ENCODE peak calls at places on chromosome 9, in ten cellular contexts. D is psoas muscle; T is CD8-positive, alpha-beta T cell; Z is prostate gland; U is A673; N is PC-3; S is body of pancreas; O is A549; V is upper lobe of right lung; P is cardiac muscle cell. K is an unnamed sample. For H3K4me1, the result is how much of the 10 kb centered on the place peaks cover.

GRCh38 chr9:18888241-18888794 is 144.7 kb downstream of the SAXO1 start:
- DNase-seq in D (no peak), T (no peak), Z (no peak), U (no peak), N (no peak), S (no peak), O (no peak), V (no peak), P (no peak), K (no peak)

GRCh38 chr9:113886003-113886324 is 9.9 kb downstream of the ZNF618 start:
- DNase-seq in D (no peak), T (no peak), Z (no peak), U (no peak), N (no peak), S (no peak), O (no peak), V (no peak), P (peak), K (no peak)

GRCh38 chr9:115531410-115532130 is 413.6 kb upstream of the TNC start:
- DNase-seq in D (no peak), T (no peak), Z (no peak), U (no peak), N (no peak), S (no peak), O (no peak), V (no peak), P (no peak), K (no peak)

GRCh38 chr9:70607926-70608325 is 193.5 kb upstream of the KLF9 start:
- DNase-seq in D (no peak), T (no peak), Z (no peak), U (peak), N (no peak), S (no peak), O (no peak), V (no peak), P (no peak), K (no peak)

GRCh38 chr9:17839744-17840143 is 260.9 kb downstream of the SH3GL2 start:
- DNase-seq in D (no peak), T (no peak), Z (no peak), U (no peak), N (no peak), S (no peak), O (no peak), V (no peak), P (peak), K (no peak)

GRCh38 chr9:69149321-69149807 is 24.7 kb upstream of the TJP2 start:
- DNase-seq in D (no peak), T (no peak), Z (no peak), U (no peak), N (no peak), S (no peak), O (no peak), V (no peak), P (peak), K (no peak)

GRCh38 chr9:129113645-129114304 is 2.6 kb downstream of the PTPA start:
- DNase-seq in D (no peak), T (no peak), Z (no peak), U (no peak), N (no peak), S (no peak), O (no peak), V (no peak), P (no peak), K (no peak)

GRCh38 chr9:77899679-77900354 is 131.8 kb downstream of the GNAQ start:
- DNase-seq in D (no peak), T (no peak), Z (no peak), U (no peak), N (peak), S (no peak), O (no peak), V (no peak), P (no peak), K (no peak)

GRCh38 chr9:90013778-90014177 is 409.0 kb downstream of the GADD45G start:
- DNase-seq in D (no peak), T (no peak), Z (no peak), U (no peak), N (no peak), S (no peak), O (no peak), V (no peak), P (no peak), K (no peak)

GRCh38 chr9:68894502-68894901 is 119.4 kb downstream of the PRKACG start:
- DNase-seq in D (no peak), T (no peak), Z (no peak), U (no peak), N (no peak), S (no peak), O (no peak), V (no peak), P (no peak), K (no peak)

GRCh38 chr9:86721843-86722705 is 225.2 kb downstream of the GAS1 start:
- DNase-seq in D (peak), T (no peak), Z (peak), U (peak), N (peak), S (peak), O (no peak), V (no peak), P (no peak), K (no peak)

GRCh38 chr9:86807577-86807976 is 139.7 kb downstream of the GAS1 start:
- DNase-seq in D (no peak), T (no peak), Z (no peak), U (no peak), N (no peak), S (no peak), O (no peak), V (no peak), P (peak), K (no peak)

GRCh38 chr9:128633601-128634000 is 23.0 kb downstream of the DYNC2I2 start:
- DNase-seq in D (no peak), T (no peak), Z (no peak), U (no peak), N (no peak), S (no peak), O (no peak), V (no peak), P (no peak), K (no peak)

GRCh38 chr9:137416563-137417151 is 6.3 kb downstream of the EXD3 start:
- DNase-seq in D (no peak), T (no peak), Z (no peak), U (no peak), N (no peak), S (no peak), O (no peak), V (no peak), P (no peak), K (no peak)

GRCh38 chr9:81841326-81841725 is 86.9 kb upstream of the SPATA31D4 start:
- DNase-seq in D (no peak), T (no peak), Z (no peak), U (no peak), N (no peak), S (no peak), O (no peak), V (no peak), P (no peak), K (no peak)

GRCh38 chr9:132513416-132513815 is 69.0 kb upstream of the BARHL1 start:
- DNase-seq in D (no peak), T (no peak), Z (no peak), U (no peak), N (no peak), S (no peak), O (no peak), V (no peak), P (no peak), K (no peak)

GRCh38 chr9:116951588-116952433 is 264.7 kb downstream of the TRIM32 start:
- DNase-seq in D (no peak), T (no peak), Z (no peak), U (no peak), N (peak), S (no peak), O (peak), V (no peak), P (no peak), K (no peak)

GRCh38 chr9:114588150-114588663 is 638 bp downstream of the ATP6V1G1 start:
- DNase-seq in D (peak), T (peak), Z (no peak), U (peak), N (no peak), S (no peak), O (peak), V (no peak), P (no peak), K (no peak)

GRCh38 chr9:108786756-108787663 is 68.8 kb downstream of the ACTL7B start:
- DNase-seq in D (no peak), T (no peak), Z (peak), U (peak), N (peak), S (no peak), O (peak), V (no peak), P (no peak), K (peak)

GRCh38 chr9:38621434-38622082 is 1.2 kb upstream of the ANKRD18A start:
- DNase-seq in D (no peak), T (peak), Z (peak), U (no peak), N (peak), S (peak), O (peak), V (peak), P (peak), K (no peak)

GRCh38 chr9:81563020-81563407 is 126.3 kb downstream of the TLE1 start:
- DNase-seq in D (no peak), T (no peak), Z (no peak), U (no peak), N (no peak), S (no peak), O (no peak), V (no peak), P (no peak), K (no peak)

GRCh38 chr9:9170735-9171134 is 1371.2 kb upstream of the DMAC1 start:
- DNase-seq in D (no peak), T (no peak), Z (no peak), U (no peak), N (no peak), S (no peak), O (no peak), V (no peak), P (no peak), K (no peak)

GRCh38 chr9:71819115-71819739 is 50.9 kb upstream of the CEMIP2 start:
- DNase-seq in D (peak), T (peak), Z (peak), U (peak), N (peak), S (peak), O (peak), V (no peak), P (peak), K (no peak)

GRCh38 chr9:132410642-132411041 is 631 bp downstream of the CFAP77 start:
- DNase-seq in D (no peak), T (peak), Z (no peak), U (no peak), N (no peak), S (no peak), O (no peak), V (no peak), P (no peak), K (no peak)

GRCh38 chr9:14092344-14092743 is 221.6 kb downstream of the NFIB start:
- DNase-seq in D (no peak), T (no peak), Z (no peak), U (peak), N (no peak), S (no peak), O (no peak), V (no peak), P (no peak), K (no peak)

GRCh38 chr9:99490736-99491135 is 268.7 kb downstream of the SEC61B start:
- DNase-seq in D (no peak), T (no peak), Z (no peak), U (no peak), N (no peak), S (no peak), O (no peak), V (no peak), P (no peak), K (no peak)

GRCh38 chr9:131094015-131094414 is 2.3 kb upstream of the AIF1L start:
- DNase-seq in D (no peak), T (no peak), Z (no peak), U (no peak), N (no peak), S (no peak), O (no peak), V (no peak), P (no peak), K (no peak)

DNA sequence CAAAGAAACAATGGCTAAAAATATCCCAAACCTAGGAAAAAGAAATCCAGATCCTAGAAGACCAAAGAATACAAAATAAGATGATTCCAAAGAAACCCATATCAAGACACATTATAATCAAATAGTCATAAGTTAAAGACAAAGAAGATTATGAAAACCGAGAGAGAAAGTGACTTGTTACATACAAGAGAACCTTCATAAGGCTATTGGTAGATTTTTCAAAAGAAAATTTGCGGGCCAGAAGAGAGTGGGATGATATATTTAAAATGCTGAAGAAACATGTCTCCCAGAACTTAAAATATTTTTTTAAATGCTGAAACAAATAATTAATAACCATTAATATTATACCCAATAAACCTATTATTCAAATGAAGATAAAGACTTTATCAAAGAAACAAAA is 687.3 kb downstream of the TLE4 start:
- DNase-seq in D (no peak), T (no peak), Z (no peak), U (no peak), N (no peak), S (no peak), O (no peak), V (no peak), P (no peak), K (no peak)
- H3K4me1 ChIP-seq in D (under half), T (under half), Z (under half), U (under half), N (under half), S (under half), O (under half), V (under half), P (under half), K (under half)

GRCh38 chr9:94771096-94771495 is 44.6 kb downstream of the AOPEP start:
- DNase-seq in D (no peak), T (no peak), Z (no peak), U (no peak), N (no peak), S (no peak), O (no peak), V (no peak), P (no peak), K (no peak)
- TF ChIP-seq CTCF in D (no peak), T (no peak), Z (no peak), U (no peak), N (no peak), S (no peak), O (no peak), V (no peak), P (no peak), K (no peak)

GRCh38 chr9:4837768-4838546 is 45.2 kb downstream of the RCL1 start:
- DNase-seq in D (peak), T (no peak), Z (no peak), U (no peak), N (peak), S (no peak), O (no peak), V (no peak), P (no peak), K (no peak)
- H3K27ac ChIP-seq in D (peak), T (no peak), Z (no peak), U (no peak), N (peak), S (no peak), O (peak), V (no peak), P (no peak), K (no peak)

DNA sequence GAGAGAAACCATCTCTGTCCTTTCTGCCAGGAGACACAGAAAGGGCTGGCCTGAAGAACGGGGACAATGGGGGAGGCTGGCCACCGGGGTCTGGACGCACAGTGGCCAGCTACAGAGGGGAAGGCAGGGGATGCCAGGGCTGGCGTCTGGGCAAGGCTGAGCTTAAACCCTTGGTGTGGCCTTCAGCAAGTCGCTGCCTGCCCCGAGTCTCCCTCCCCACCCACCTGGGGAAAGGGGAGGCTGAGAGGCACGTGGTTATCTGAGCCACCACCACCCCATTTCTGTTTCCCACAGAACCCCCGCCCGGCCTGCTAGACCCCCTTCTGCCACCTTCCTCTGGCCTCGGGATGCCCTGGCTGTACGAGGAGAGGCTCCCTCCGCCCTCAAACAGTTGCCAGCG is 115.3 kb downstream of the VAV2 start:
- DNase-seq in D (no peak), T (no peak), Z (no peak), U (no peak), N (no peak), S (no peak), O (no peak), V (no peak), P (no peak), K (no peak)
- H3K4me1 ChIP-seq in D (under half), T (under half), Z (under half), U (under half), N (under half), S (under half), O (half or more), V (under half), P (under half), K (half or more)

GRCh38 chr9:33742519-33742918 is 52.8 kb upstream of the PRSS3 start:
- DNase-seq in D (no peak), T (no peak), Z (no peak), U (no peak), N (peak), S (no peak), O (peak), V (no peak), P (no peak), K (no peak)
- TF ChIP-seq CTCF in D (no peak), T (no peak), Z (no peak), U (no peak), N (peak), S (peak), O (peak), V (no peak), P (no peak), K (peak)

GRCh38 chr9:35689351-35689600 is 449 bp downstream of the TPM2 start:
- DNase-seq in D (no peak), T (no peak), Z (no peak), U (no peak), N (no peak), S (no peak), O (no peak), V (no peak), P (no peak), K (no peak)
- H3K27ac ChIP-seq in D (peak), T (no peak), Z (peak), U (peak), N (peak), S (no peak), O (peak), V (peak), P (peak), K (peak)

GRCh38 chr9:33209394-33209793 is 30.6 kb upstream of the SPINK4 start:
- DNase-seq in D (no peak), T (no peak), Z (no peak), U (no peak), N (no peak), S (no peak), O (no peak), V (no peak), P (no peak), K (no peak)

GRCh38 chr9:33210006-33210715 is 29.8 kb upstream of the SPINK4 start:
- DNase-seq in D (no peak), T (no peak), Z (no peak), U (no peak), N (peak), S (no peak), O (no peak), V (no peak), P (no peak), K (no peak)

DNA sequence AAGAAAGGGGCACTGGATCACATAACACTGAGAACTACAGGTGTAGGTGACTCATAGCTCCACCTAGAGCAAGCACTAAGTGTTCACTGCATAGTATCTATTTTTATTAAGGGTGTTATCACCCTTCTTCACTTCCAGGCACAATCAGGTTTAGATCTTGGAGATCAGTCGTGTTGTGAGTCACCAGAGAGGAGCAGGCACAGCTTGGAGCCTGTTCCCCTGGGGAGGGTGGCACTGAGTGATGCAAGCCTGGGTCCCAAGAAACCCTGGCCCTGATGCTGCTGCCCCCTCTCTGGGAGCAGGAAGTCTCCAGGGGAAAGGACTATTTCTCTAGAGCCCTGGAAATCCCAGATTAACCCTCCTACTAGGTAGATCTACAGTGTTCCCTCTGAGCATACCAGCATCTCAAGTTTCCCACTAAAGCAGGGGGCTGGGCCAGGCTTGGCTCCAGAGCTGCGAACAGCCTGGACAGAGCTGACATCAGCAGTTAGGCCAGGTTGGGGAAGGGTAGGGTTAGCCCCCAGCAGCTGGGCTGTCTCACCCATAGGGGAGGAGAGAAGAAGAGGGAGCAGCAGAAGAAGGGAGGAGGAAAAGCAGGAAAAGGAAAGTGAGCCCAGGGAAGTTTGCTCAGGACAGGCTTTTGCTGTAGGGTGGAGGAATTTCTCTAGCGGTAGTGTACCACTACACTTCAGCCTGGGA is 28.1 kb upstream of the SPINK4 start:
- DNase-seq in D (no peak), T (no peak), Z (no peak), U (peak), N (peak), S (no peak), O (peak), V (no peak), P (peak), K (no peak)
- H3K4me1 ChIP-seq in D (under half), T (under half), Z (under half), U (under half), N (under half), S (under half), O (under half), V (under half), P (under half), K (under half)

GRCh38 chr9:84970432-84970831 is 300.9 kb downstream of the NTRK2 start:
- DNase-seq in D (no peak), T (no peak), Z (no peak), U (no peak), N (peak), S (no peak), O (peak), V (no peak), P (no peak), K (peak)
- TF ChIP-seq CTCF in D (no peak), T (no peak), Z (no peak), U (no peak), N (no peak), S (no peak), O (no peak), V (no peak), P (no peak), K (no peak)

DNA sequence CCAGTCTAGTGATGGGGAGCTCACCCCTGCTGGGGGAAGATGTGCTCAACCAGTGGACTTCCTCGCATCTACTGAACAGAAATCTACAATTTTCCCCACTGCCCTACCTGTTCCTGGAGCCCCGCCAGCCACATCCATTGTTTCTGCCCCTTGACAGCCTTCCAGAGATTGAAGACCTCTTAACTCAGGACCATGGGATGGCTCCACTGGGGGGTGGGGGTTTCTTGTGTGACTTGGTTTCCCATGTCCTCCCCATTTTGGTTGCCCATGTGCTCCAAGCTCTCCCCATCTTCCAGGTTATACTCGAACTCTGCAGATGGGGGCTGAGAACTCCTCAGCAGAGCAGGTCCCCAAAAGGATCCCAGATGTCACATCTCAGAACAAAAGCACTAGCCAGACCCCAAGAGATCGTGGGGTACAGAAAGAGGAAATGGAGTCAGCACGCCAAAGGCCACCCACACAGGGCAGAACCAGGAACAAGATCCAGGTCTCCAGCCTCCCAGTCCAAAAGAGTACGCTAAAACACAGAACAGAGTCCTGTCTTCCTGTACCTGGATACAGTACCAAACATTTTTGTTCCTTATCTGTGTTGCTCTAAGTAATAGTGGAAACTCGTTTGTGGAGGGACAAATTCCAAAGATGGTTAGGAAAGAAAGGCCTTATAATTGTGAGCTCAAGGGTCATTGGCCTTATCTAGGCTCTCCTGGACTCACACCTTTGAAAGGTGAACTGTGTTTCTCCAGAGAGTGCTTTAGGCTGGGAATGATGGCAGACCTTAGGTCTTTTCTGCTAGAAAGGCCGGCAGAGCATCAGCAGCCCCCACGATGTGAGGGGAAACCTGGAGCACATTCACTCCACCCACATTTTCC is 15.8 kb downstream of the CORO2A start:
- DNase-seq in D (no peak), T (no peak), Z (no peak), U (no peak), N (no peak), S (no peak), O (no peak), V (peak), P (no peak), K (no peak)
- H3K27ac ChIP-seq in D (no peak), T (no peak), Z (peak), U (no peak), N (no peak), S (no peak), O (no peak), V (no peak), P (no peak), K (no peak)

K was measured in RWPE2.